ENCODE peak calls at places on chromosomes 7 and 10, in ten cellular contexts. W is GM20000, A is NCI-H774, R is non-pigmented ciliary epithelial cell, E is NCI-H1417 treated with DMSO at 0.1 percent for 48 hours, L is RCC 7860, D is lower leg skin, Y is GM12865, J is upper lobe of right lung, O is heart right ventricle. U is an unnamed sample.
A peak's percentile ranks its signal among the peaks of the same experiment; 100 is the strongest.

GRCh38 chr7:80134105-80134535 is 511 bp upstream of the GNAI1 start:
- DNase-seq in E (no peak), W (no peak), O (no peak), Y (no peak), J (no peak), D (no peak), R (no peak), L (no peak), A (no peak), U (no peak)

GRCh38 chr7:71824356-71824755 is 587.8 kb downstream of the CALN1 start:
- DNase-seq in W (no peak), Y (no peak), O (no peak), D (no peak), R (peak; percentile 28), J (no peak), A (no peak), E (no peak), L (no peak), U (no peak)

GRCh38 chr10:131166486-131166885 is 145.0 kb downstream of the TCERG1L start:
- DNase-seq in A (no peak), L (no peak), J (peak; percentile 33), E (no peak), W (no peak), Y (no peak), O (no peak), R (no peak), D (no peak), U (no peak)

GRCh38 chr7:44310221-44310848 is 15.1 kb downstream of the CAMK2B start:
- DNase-seq in A (no peak), E (no peak), J (peak; percentile 51), O (no peak), D (peak; percentile 13), W (no peak), Y (no peak), L (no peak), R (no peak), U (no peak)

GRCh38 chr10:133295426-133296320 is 13.0 kb downstream of the TUBGCP2 start:
- DNase-seq in Y (no peak), W (no peak), J (no peak), O (no peak), L (no peak), D (no peak), A (no peak), E (no peak), R (no peak), U (peak; percentile 50)

GRCh38 chr10:104563051-104563450 is 78.0 kb upstream of the SORCS3 start:
- DNase-seq in W (no peak), E (no peak), R (no peak), A (no peak), D (no peak), J (no peak), O (no peak), Y (no peak), L (no peak), U (no peak)

GRCh38 chr10:20100157-20100556 is 283.9 kb downstream of the PLXDC2 start:
- DNase-seq in R (no peak), E (no peak), A (no peak), Y (no peak), O (no peak), J (no peak), D (no peak), W (no peak), L (peak; percentile 16), U (no peak)

GRCh38 chr10:24360286-24361127 is 151.6 kb downstream of the KIAA1217 start:
- DNase-seq in E (no peak), O (peak; percentile 62), R (no peak), Y (peak; percentile 56), A (peak; percentile 2), D (peak; percentile 73), W (peak; percentile 39), J (no peak), L (peak; percentile 47), U (peak; percentile 67)

GRCh38 chr10:127888526-127889312 is 4.0 kb downstream of the CLRN3 start:
- DNase-seq in O (no peak), Y (no peak), R (no peak), D (no peak), W (no peak), L (no peak), J (no peak), E (no peak), A (no peak), U (no peak)

GRCh38 chr7:821688-822087 is 10.6 kb upstream of the SUN1 start:
- DNase-seq in E (no peak), R (no peak), W (no peak), L (no peak), Y (no peak), D (no peak), O (peak; percentile 18), J (no peak), A (no peak), U (no peak)

GRCh38 chr10:101292194-101293006 is 61.6 kb upstream of the BTRC start:
- DNase-seq in A (no peak), R (no peak), E (no peak), J (no peak), W (no peak), O (peak; percentile 28), D (no peak), Y (no peak), L (no peak), U (peak; percentile 39)

GRCh38 chr10:86170255-86171153 is 196.1 kb downstream of the GRID1 start:
- DNase-seq in E (no peak), D (no peak), W (peak; percentile 20), L (no peak), Y (peak; percentile 7), J (peak; percentile 16), A (no peak), R (no peak), O (no peak), U (no peak)

GRCh38 chr10:127148066-127148932 is 48.1 kb downstream of the INSYN2A start:
- DNase-seq in E (no peak), Y (no peak), O (no peak), L (peak; percentile 89), J (no peak), D (no peak), W (no peak), R (peak; percentile 73), A (no peak), U (no peak)

GRCh38 chr7:139034855-139035587 is 821 bp downstream of the ZC3HAV1L start:
- DNase-seq in O (peak; percentile 47), R (no peak), D (no peak), L (no peak), Y (peak; percentile 57), W (peak; percentile 77), E (no peak), A (no peak), J (no peak), U (no peak)

GRCh38 chr10:27625452-27626345 is 119.9 kb downstream of the MKX start:
- DNase-seq in O (no peak), R (no peak), D (no peak), E (no peak), Y (no peak), W (no peak), J (no peak), L (no peak), A (no peak), U (no peak)

GRCh38 chr7:77786741-77787140 is 11.5 kb downstream of the TMEM60 start:
- DNase-seq in A (no peak), E (no peak), D (no peak), L (no peak), Y (no peak), J (no peak), R (no peak), W (no peak), O (no peak), U (no peak)

GRCh38 chr7:123024989-123025758 is 29.7 kb upstream of the TAS2R16 start:
- DNase-seq in L (peak; percentile 22), J (no peak), R (peak; percentile 69), W (no peak), E (no peak), A (no peak), D (no peak), Y (no peak), O (no peak), U (no peak)

GRCh38 chr7:66330961-66331360 is 125.8 kb downstream of the TPST1 start:
- DNase-seq in J (no peak), W (no peak), Y (no peak), R (no peak), L (no peak), O (peak; percentile 39), A (no peak), E (no peak), D (peak; percentile 67), U (peak; percentile 70)

GRCh38 chr10:86682675-86683074 is 14.4 kb downstream of the LDB3 start:
- DNase-seq in J (no peak), R (no peak), Y (no peak), L (no peak), W (no peak), O (no peak), D (no peak), A (no peak), E (no peak), U (no peak)

GRCh38 chr7:157016352-157017041 is 6.0 kb upstream of the MNX1 start:
- DNase-seq in O (no peak), R (no peak), L (no peak), W (peak; percentile 81), D (no peak), J (peak; percentile 57), A (no peak), E (peak; percentile 6), Y (peak; percentile 88), U (no peak)

GRCh38 chr10:45418859-45419672 is 45.0 kb downstream of the ALOX5 start:
- DNase-seq in J (peak; percentile 83), E (no peak), A (no peak), R (no peak), Y (peak; percentile 94), L (no peak), W (peak; percentile 87), D (peak; percentile 48), O (peak; percentile 73), U (peak; percentile 83)

GRCh38 chr7:140684066-140684950 is 11.6 kb downstream of the ADCK2 start:
- DNase-seq in W (no peak), J (no peak), L (no peak), O (no peak), Y (no peak), R (no peak), E (no peak), A (no peak), D (no peak), U (no peak)

GRCh38 chr10:86657011-86657395 is 2.7 kb downstream of the OPN4 start:
- DNase-seq in R (no peak), D (no peak), Y (no peak), L (no peak), J (peak; percentile 29), W (no peak), E (no peak), A (no peak), O (no peak), U (no peak)

GRCh38 chr7:41374150-41374848 is 328.6 kb downstream of the INHBA start:
- DNase-seq in W (no peak), E (no peak), R (no peak), L (no peak), J (no peak), O (no peak), Y (no peak), A (no peak), D (no peak), U (no peak)

GRCh38 chr7:19587291-19587690 is 121.5 kb downstream of the POLR1F start:
- DNase-seq in Y (peak; percentile 41), O (no peak), R (no peak), L (no peak), W (no peak), J (no peak), A (no peak), D (no peak), E (no peak), U (no peak)

GRCh38 chr10:12975266-12975665 is 26.2 kb downstream of the CCDC3 start:
- DNase-seq in O (no peak), J (no peak), R (no peak), L (no peak), A (no peak), W (no peak), D (no peak), Y (peak; percentile 3), E (no peak), U (no peak)

GRCh38 chr7:41987-42386 is 150.4 kb upstream of the FAM20C start:
- DNase-seq in D (peak; percentile 12), A (no peak), J (peak; percentile 23), W (no peak), E (no peak), Y (no peak), O (no peak), L (no peak), R (no peak), U (no peak)

GRCh38 chr10:73991846-73992245 is 6.1 kb upstream of the VCL start:
- DNase-seq in O (no peak), A (no peak), E (no peak), D (peak; percentile 37), J (peak; percentile 73), L (no peak), Y (peak; percentile 64), W (peak; percentile 68), R (no peak), U (peak; percentile 32)

U was measured in heart left ventricle.